ENCODE peak calls at places on chromosomes 6 and 20, in six cellular contexts. U is spleen, A is Peyer's patch, O is IMR-90, C is HL-60, F is endothelial cell of umbilical vein. R is an unnamed sample.

GRCh38 chr6:140731741-140732140 is 1357.3 kb upstream of the CITED2 start:
- DNase-seq in C (no peak), U (no peak), A (no peak), O (peak), F (no peak), R (no peak)

GRCh38 chr20:13286600-13286999 is 65.5 kb downstream of the ISM1 start:
- DNase-seq in C (no peak), U (no peak), O (no peak), F (no peak), A (no peak), R (peak)

GRCh38 chr6:11271228-11271627 is 38.8 kb upstream of the NEDD9 start:
- DNase-seq in O (no peak), C (no peak), U (no peak), A (no peak), F (no peak), R (peak)

GRCh38 chr6:37145443-37145842 is 24.5 kb upstream of the PIM1 start:
- DNase-seq in O (no peak), U (no peak), A (no peak), C (no peak), F (no peak), R (no peak)

GRCh38 chr6:163284151-163284550 is 130.4 kb upstream of the QKI start:
- DNase-seq in A (no peak), C (no peak), O (no peak), F (peak), U (no peak), R (no peak)

GRCh38 chr6:121190122-121190521 is 144.2 kb downstream of the TBC1D32 start:
- DNase-seq in F (no peak), C (no peak), O (no peak), A (no peak), U (no peak), R (no peak)

GRCh38 chr6:7243188-7243942 is 69.6 kb downstream of the SSR1 start:
- DNase-seq in F (peak), U (no peak), C (peak), O (peak), A (peak), R (peak)

GRCh38 chr20:58991720-58992119 is 10.7 kb downstream of the NELFCD start:
- DNase-seq in O (peak), U (no peak), F (no peak), A (no peak), C (no peak), R (no peak)

GRCh38 chr6:19303381-19303780 is 533.8 kb upstream of the ID4 start:
- DNase-seq in C (no peak), A (no peak), U (no peak), O (no peak), F (no peak), R (peak)

GRCh38 chr6:90086517-90086916 is 192.2 kb downstream of the GJA10 start:
- DNase-seq in F (peak), O (peak), A (no peak), U (no peak), C (no peak), R (no peak)

GRCh38 chr20:1890469-1891262 is 4.5 kb upstream of the SIRPA start:
- DNase-seq in O (no peak), A (no peak), U (peak), F (no peak), C (no peak), R (no peak)

GRCh38 chr20:11144114-11144513 is 470.3 kb upstream of the JAG1 start:
- DNase-seq in F (peak), A (no peak), O (peak), U (no peak), C (no peak), R (no peak)

GRCh38 chr6:26197736-26198625 is 110.8 kb downstream of the HFE start:
- DNase-seq in C (peak), O (peak), A (peak), F (peak), U (peak), R (no peak)

GRCh38 chr20:11852801-11853200 is 64.9 kb upstream of the BTBD3 start:
- DNase-seq in O (peak), A (no peak), F (no peak), C (no peak), U (no peak), R (no peak)

GRCh38 chr6:5672581-5673011 is 334.1 kb downstream of the NRN1 start:
- DNase-seq in U (no peak), O (peak), C (no peak), F (no peak), A (no peak), R (no peak)

GRCh38 chr20:56359212-56360132 is 698 bp downstream of the FAM210B start:
- DNase-seq in U (peak), C (peak), F (peak), A (peak), O (peak), R (peak)

GRCh38 chr20:56360899-56361199 is 2.1 kb downstream of the FAM210B start:
- DNase-seq in F (no peak), A (no peak), U (no peak), C (no peak), O (no peak), R (no peak)

GRCh38 chr20:56358070-56358469 is 704 bp upstream of the FAM210B start:
- DNase-seq in F (no peak), A (no peak), O (no peak), U (no peak), C (no peak), R (no peak)

GRCh38 chr20:56360133-56360898 is 1.5 kb downstream of the FAM210B start:
- DNase-seq in O (no peak), A (no peak), U (no peak), F (no peak), C (no peak), R (peak)

DNA sequence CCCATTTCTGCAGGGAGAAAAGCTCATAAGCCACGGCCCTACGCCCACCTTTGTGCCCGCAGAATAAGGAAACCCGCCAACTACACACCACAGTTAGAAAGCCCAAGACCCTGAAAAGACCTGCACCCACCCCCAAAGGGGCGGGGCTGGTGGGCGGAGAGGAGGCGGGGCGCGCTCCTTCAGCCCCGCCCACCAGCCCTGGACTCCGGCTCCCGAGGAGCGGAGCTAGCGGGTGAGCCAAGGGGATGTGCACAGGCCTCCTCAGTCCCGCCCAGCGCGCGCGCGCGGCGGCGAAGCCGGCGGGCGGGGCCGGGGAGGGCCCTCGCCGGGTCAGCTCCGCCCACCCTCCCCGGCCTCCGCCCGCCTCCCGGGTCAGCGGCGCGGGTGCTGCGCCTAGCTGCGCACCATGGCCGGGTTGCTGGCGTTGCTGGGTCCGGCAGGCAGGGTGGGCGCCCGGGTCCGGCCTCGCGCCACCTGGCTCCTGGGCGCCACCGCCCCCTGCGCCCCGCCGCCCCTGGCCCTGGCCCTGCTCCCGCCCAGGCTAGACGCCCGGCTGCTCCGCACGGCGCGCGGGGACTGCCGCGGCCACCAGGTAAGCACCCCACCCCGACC is at the start of gene FAM210B:
- DNase-seq in C (peak), A (peak), U (peak), O (peak), F (peak), R (peak)
- TF ChIP-seq CTCF in C (no peak), A (no peak), U (no peak), O (no peak), F (no peak), R (no peak)

DNA sequence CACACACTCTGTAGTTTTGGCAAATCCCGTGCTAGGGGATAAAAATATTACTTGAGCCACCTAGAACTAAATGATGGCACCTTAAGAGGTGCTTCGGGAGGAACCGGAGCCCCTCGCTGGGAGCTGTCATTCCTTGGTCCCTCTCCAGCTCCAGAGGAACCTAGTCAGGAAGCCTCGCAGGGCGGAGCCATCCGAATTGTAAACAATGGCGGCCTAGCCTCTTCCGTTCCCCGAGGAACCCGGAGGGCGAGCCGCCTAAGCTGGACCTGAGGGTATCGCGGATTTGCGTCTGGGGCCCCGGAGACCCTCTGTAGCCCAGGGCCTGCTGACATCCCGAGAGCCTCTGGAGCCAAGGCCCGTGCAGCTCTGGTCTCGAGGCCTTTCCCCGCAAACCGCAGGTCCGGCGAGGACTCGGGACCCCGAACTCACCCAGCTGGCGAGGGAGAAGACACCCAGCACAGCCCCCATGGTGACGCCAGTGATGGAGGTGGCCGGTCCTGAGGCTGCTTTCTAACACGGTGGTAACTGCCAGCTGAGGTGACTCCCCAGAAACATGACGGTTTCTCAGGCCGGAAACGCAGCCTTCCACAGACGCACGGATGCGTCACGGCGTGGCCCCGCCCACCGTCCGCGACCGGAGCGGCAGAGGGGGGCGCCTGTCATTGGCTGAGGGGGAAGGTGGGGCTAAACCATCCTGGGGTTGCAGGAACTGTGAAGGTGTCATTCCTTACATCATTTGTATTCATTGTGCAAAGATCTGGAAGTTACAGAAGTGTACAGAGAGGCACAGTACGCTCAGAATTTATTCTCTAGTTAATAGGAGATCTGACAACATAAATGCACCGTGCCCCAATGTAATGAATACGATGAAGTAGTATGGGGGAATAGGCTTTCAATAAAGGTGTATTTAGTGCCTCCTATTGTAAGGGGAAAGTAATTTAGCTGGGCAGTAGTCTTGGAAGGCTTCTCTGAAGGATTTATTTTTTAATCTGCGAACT is at the start of gene SERINC3:
- DNase-seq in O (peak), A (peak), F (peak), U (peak), C (peak), R (peak)
- TF ChIP-seq CTCF in O (no peak), A (no peak), F (peak), U (no peak), C (peak), R (no peak)

GRCh38 chr6:31586596-31586995 is 519 bp downstream of the LST1 start:
- DNase-seq in F (no peak), C (peak), O (no peak), U (peak), A (peak), R (no peak)

GRCh38 chr6:31586013-31586412 is at the start of gene LST1:
- DNase-seq in O (no peak), A (no peak), U (no peak), C (peak), F (no peak), R (no peak)

GRCh38 chr6:31587791-31588777 is 2.0 kb downstream of the LST1 start:
- DNase-seq in O (no peak), F (no peak), C (peak), U (no peak), A (no peak), R (no peak)

GRCh38 chr6:31582230-31582601 is at the start of gene LTB:
- DNase-seq in C (peak), F (no peak), U (peak), O (no peak), A (peak), R (no peak)

DNA sequence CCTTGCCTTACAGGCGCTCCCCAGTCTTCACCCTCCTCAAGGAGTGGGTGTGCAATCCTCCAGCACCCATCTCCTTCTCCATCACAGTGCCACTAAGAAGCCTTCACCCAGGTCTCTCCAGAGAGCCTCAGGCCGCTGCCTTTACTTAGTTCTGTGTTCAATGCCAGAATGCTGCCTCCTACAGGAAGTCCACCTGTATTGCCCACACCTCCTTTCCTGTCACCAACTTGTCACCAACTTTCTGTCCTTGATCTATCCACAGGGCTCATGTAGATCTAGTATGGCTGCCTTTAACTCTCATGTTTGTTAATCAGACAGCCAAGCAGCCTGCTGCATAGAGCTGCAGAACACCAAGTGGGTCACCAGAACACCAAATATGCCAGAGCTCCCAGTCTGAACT is 546 bp upstream of the LST1 start:
- DNase-seq in A (no peak), U (peak), C (peak), F (no peak), O (no peak), R (no peak)
- TF ChIP-seq CTCF in A (no peak), U (peak), C (peak), F (peak), O (peak), R (no peak)

GRCh38 chr6:82363368-82364086 is at the start of gene TPBG:
- DNase-seq in A (no peak), U (peak), C (no peak), O (peak), F (peak), R (peak)
- TF ChIP-seq CTCF in A (no peak), U (no peak), C (no peak), O (peak), F (peak), R (peak)

GRCh38 chr6:56381852-56382251 is 134.5 kb upstream of the COL21A1 start:
- DNase-seq in O (peak), C (no peak), U (no peak), F (no peak), A (no peak), R (no peak)
- TF ChIP-seq CTCF in O (no peak), C (no peak), U (no peak), F (no peak), A (no peak), R (no peak)

DNA sequence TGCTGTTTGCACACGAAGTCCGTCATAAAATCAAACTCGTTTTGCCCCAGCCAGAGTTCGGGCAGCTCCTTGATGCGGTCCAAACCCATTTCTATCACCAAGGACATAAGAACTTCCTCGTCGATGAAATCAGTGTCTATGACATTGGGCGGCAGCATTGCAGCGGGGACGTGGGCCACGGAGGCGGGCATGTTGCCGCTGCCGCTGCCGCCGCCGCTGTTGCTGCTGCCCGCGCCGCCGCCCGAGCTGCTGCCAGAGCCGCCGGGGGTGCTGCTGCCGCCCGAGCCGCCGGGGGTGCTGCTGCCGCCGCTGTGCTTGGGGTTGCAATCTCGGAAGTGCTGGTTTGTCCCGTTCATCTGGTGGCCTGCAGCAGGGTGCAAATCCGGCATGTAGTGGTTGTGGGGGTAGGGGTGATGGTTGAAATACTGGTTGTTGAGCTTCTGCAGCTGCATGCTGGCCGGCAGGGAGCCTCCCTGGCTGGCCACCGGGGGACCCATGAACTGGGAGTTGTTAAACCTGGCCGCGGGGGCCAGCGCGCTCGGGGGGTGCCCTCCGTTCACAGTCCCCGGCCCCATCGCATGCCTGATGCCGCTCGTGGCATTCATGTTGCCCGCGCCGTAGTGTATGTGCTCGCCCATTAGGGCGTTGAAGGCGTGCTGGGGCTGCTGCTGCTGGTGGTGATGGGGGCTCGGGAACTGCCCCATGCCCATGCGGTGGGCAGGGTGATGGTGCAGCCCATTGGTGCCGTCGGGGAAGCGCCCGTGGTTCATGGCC is 1.1 kb downstream of the CITED2 start:
- DNase-seq in C (peak), A (peak), O (peak), F (peak), U (peak), R (peak)
- TF ChIP-seq CTCF in C (no peak), A (peak), O (no peak), F (peak), U (peak), R (peak)

DNA sequence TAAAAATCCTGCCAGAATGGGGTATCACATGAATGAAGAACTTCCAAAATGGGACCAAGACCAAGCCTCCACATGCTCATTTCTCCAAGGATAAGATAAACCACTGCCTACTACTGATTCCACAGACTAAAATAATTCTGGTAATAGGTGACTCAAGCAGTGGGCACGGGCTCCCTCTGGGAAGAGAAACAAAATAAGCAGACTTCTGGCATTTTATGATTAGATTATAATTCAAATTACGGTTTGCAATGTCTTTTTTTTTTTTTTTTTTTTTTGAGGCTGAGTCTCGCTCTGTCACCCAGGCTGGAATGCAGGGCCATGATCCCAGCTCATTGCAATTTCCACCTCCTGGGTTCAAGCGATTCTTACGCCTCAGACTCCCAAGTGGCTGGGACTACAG is 16.0 kb downstream of the UQCC1 start:
- DNase-seq in U (no peak), O (peak), C (no peak), A (no peak), F (peak), R (peak)
- TF ChIP-seq CTCF in U (no peak), O (peak), C (no peak), A (no peak), F (no peak), R (no peak)

DNA sequence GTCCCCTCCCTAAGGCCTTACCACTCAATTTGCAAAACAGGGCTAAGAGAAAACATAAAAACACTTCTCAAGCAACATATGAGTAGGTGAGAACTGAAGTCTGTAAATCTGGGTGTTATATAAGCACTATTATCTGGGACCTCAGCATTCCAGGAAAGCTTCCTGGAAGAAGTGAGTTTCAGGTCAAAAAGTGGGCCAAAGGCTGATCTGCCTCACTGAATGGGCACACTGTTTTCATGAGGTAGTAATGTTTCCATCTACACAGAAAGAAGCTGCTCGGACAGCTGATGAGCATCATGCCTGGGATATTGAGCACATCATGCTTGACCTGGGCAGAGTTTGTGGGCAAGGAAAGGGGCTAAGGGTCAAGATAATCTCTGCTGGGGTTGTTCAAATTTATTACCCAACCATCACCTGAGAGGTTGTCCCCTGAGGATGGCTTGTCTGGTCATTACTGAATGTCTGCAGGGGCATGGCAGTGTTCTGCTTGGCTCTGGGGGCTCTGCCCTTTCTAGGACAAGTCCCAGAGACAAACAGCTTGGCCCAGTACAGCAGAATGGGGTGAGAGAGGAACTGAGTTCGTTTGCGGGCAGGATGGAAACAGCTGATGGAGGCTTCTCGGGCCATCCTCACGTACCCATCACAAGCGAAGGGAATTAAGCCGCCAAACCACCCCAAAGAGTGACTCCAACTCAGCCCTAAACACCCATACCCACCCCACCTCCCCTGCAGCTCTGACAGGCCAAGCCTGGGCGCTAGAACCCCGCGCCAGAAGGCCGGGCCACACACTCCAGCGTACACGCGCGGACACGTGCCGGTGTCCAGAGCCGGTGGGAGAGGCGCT is 1.2 kb upstream of the SYNJ2 start:
- DNase-seq in O (no peak), U (peak), A (peak), F (no peak), C (peak), R (no peak)
- TF ChIP-seq CTCF in O (no peak), U (no peak), A (no peak), F (no peak), C (no peak), R (no peak)